ENCODE peak calls at places on chromosomes 5 and 9, in five cellular contexts. One of them, this sample, is unnamed.

GRCh38 chr5:54344653-54345052 is 34.3 kb upstream of the ARL15 start:
- DNase-seq in RPMI8226: no peak
- DNase-seq in neural progenitor cell: no peak
- DNase-seq in ELR: no peak
- DNase-seq in activated CD8-positive, alpha-beta memory T cell treated with anti-CD3 and anti-CD28 coated beads, Interleukin-2, amount 50 U/mL, for 48 hours: no peak
- DNase-seq in this sample: no peak

GRCh38 chr9:70533492-70533891 is 119.0 kb upstream of the KLF9 start:
- DNase-seq in RPMI8226: no peak
- DNase-seq in ELR: no peak
- DNase-seq in neural progenitor cell: no peak
- DNase-seq in activated CD8-positive, alpha-beta memory T cell treated with anti-CD3 and anti-CD28 coated beads, Interleukin-2, amount 50 U/mL, for 48 hours: no peak
- DNase-seq in this sample: no peak

GRCh38 chr9:127930298-127931091 is at the start of gene PIP5KL1:
- DNase-seq in activated CD8-positive, alpha-beta memory T cell treated with anti-CD3 and anti-CD28 coated beads, Interleukin-2, amount 50 U/mL, for 48 hours: peak
- DNase-seq in RPMI8226: peak
- DNase-seq in ELR: peak
- DNase-seq in neural progenitor cell: peak
- DNase-seq in this sample: peak

GRCh38 chr5:143557061-143557818 is 153.8 kb upstream of the NR3C1 start:
- DNase-seq in ELR: peak
- DNase-seq in neural progenitor cell: no peak
- DNase-seq in activated CD8-positive, alpha-beta memory T cell treated with anti-CD3 and anti-CD28 coated beads, Interleukin-2, amount 50 U/mL, for 48 hours: no peak
- DNase-seq in RPMI8226: no peak
- DNase-seq in this sample: peak

GRCh38 chr9:37984278-37984671 is 80.3 kb upstream of the SLC25A51 start:
- DNase-seq in ELR: no peak
- DNase-seq in activated CD8-positive, alpha-beta memory T cell treated with anti-CD3 and anti-CD28 coated beads, Interleukin-2, amount 50 U/mL, for 48 hours: no peak
- DNase-seq in RPMI8226: no peak
- DNase-seq in neural progenitor cell: no peak
- DNase-seq in this sample: no peak

GRCh38 chr9:92615790-92616189 is 54.1 kb downstream of the IPPK start:
- DNase-seq in activated CD8-positive, alpha-beta memory T cell treated with anti-CD3 and anti-CD28 coated beads, Interleukin-2, amount 50 U/mL, for 48 hours: no peak
- DNase-seq in RPMI8226: no peak
- DNase-seq in neural progenitor cell: no peak
- DNase-seq in ELR: no peak
- DNase-seq in this sample: no peak

GRCh38 chr9:133782157-133783130 is 44.3 kb upstream of the SARDH start:
- DNase-seq in ELR: peak
- DNase-seq in RPMI8226: peak
- DNase-seq in activated CD8-positive, alpha-beta memory T cell treated with anti-CD3 and anti-CD28 coated beads, Interleukin-2, amount 50 U/mL, for 48 hours: peak
- DNase-seq in neural progenitor cell: peak
- DNase-seq in this sample: peak

GRCh38 chr5:142316051-142316450 is 8.8 kb downstream of the SPRY4 start:
- DNase-seq in neural progenitor cell: no peak
- DNase-seq in ELR: no peak
- DNase-seq in activated CD8-positive, alpha-beta memory T cell treated with anti-CD3 and anti-CD28 coated beads, Interleukin-2, amount 50 U/mL, for 48 hours: no peak
- DNase-seq in RPMI8226: peak
- DNase-seq in this sample: peak

GRCh38 chr9:98231770-98232478 is 23.5 kb downstream of the TBC1D2 start:
- DNase-seq in activated CD8-positive, alpha-beta memory T cell treated with anti-CD3 and anti-CD28 coated beads, Interleukin-2, amount 50 U/mL, for 48 hours: no peak
- DNase-seq in neural progenitor cell: no peak
- DNase-seq in RPMI8226: no peak
- DNase-seq in ELR: peak
- DNase-seq in this sample: peak